ENCODE peak calls at places on chromosomes 16 and 17, in six cellular contexts. L is MM.1S; R is stimulated activated CD8-positive, alpha-beta memory T cell treated with anti-CD3 and anti-CD28 coated beads, Interleukin-4, amount 100 ng/mL, for 4 hours; B is GM12878; U is NCI-H748 treated with DMSO at 0.1 percent for 48 hours; F is EL. W is an unnamed sample.

GRCh38 chr17:41518789-41519449 is at the start of gene KRT15:
- DNase-seq in L (peak), R (no peak), B (no peak), U (no peak), F (peak), W (no peak)

GRCh38 chr16:24984101-24984500 is 31.1 kb downstream of the ARHGAP17 start:
- DNase-seq in L (no peak), R (no peak), B (no peak), U (no peak), F (no peak), W (no peak)

GRCh38 chr16:80347900-80348299 is 192.9 kb upstream of the DYNLRB2 start:
- DNase-seq in L (no peak), R (no peak), B (no peak), U (no peak), F (no peak), W (no peak)

GRCh38 chr16:62256406-62256805 is 220.2 kb upstream of the CDH8 start:
- DNase-seq in L (no peak), R (no peak), B (no peak), U (peak), F (no peak), W (peak)

GRCh38 chr16:80191928-80192327 is 348.9 kb upstream of the DYNLRB2 start:
- DNase-seq in L (no peak), R (no peak), B (no peak), U (no peak), F (no peak), W (no peak)

GRCh38 chr17:79349506-79350400 is 261.1 kb downstream of the RBFOX3 start:
- DNase-seq in L (no peak), R (no peak), B (no peak), U (no peak), F (no peak), W (no peak)

GRCh38 chr17:57999496-58000017 is 7.5 kb downstream of the SRSF1 start:
- DNase-seq in L (peak), R (no peak), B (peak), U (peak), F (peak), W (peak)

GRCh38 chr17:54916721-54917120 is 16.1 kb downstream of the TOM1L1 start:
- DNase-seq in L (no peak), R (no peak), B (no peak), U (no peak), F (no peak), W (no peak)

GRCh38 chr16:75248142-75248535 is 3.3 kb downstream of the BCAR1 start:
- DNase-seq in L (no peak), R (no peak), B (no peak), U (no peak), F (no peak), W (no peak)

GRCh38 chr16:13453938-13454553 is 465.9 kb upstream of the ERCC4 start:
- DNase-seq in L (peak), R (no peak), B (no peak), U (peak), F (no peak), W (no peak)

GRCh38 chr17:80621335-80622169 is 76.9 kb downstream of the RPTOR start:
- DNase-seq in L (no peak), R (no peak), B (no peak), U (no peak), F (no peak), W (no peak)

GRCh38 chr17:69213059-69213813 is 15.4 kb downstream of the ABCA10 start:
- DNase-seq in L (no peak), R (no peak), B (no peak), U (no peak), F (peak), W (no peak)

GRCh38 chr17:57035971-57036481 is 49.0 kb upstream of the AKAP1 start:
- DNase-seq in L (no peak), R (no peak), B (no peak), U (no peak), F (no peak), W (no peak)

GRCh38 chr16:56652600-56652999 is 914 bp downstream of the MT1B start:
- DNase-seq in L (no peak), R (no peak), B (no peak), U (no peak), F (no peak), W (no peak)

GRCh38 chr16:4371481-4372314 is at the start of gene VASN:
- DNase-seq in L (no peak), R (peak), B (no peak), U (no peak), F (peak), W (no peak)

GRCh38 chr17:21525464-21526130 is 149.4 kb downstream of the KCNJ12 start:
- DNase-seq in L (no peak), R (no peak), B (no peak), U (no peak), F (no peak), W (no peak)

GRCh38 chr17:488993-489757 is 136.6 kb upstream of the RPH3AL start:
- DNase-seq in L (no peak), R (no peak), B (no peak), U (no peak), F (peak), W (no peak)

GRCh38 chr17:29126268-29126923 is 53.8 kb downstream of the MYO18A start:
- DNase-seq in L (no peak), R (no peak), B (no peak), U (no peak), F (no peak), W (no peak)

GRCh38 chr16:71794943-71795342 is 13.7 kb downstream of the AP1G1 start:
- DNase-seq in L (no peak), R (no peak), B (no peak), U (no peak), F (no peak), W (no peak)

GRCh38 chr16:56645311-56645710 is 6.4 kb upstream of the MT1B start:
- DNase-seq in L (no peak), R (no peak), B (no peak), U (no peak), F (no peak), W (no peak)

GRCh38 chr16:89710709-89711564 is 9.4 kb upstream of the SPATA2L start:
- DNase-seq in L (no peak), R (no peak), B (no peak), U (no peak), F (no peak), W (no peak)

GRCh38 chr17:40341808-40342574 is 22.5 kb downstream of the GJD3 start:
- DNase-seq in L (no peak), R (no peak), B (no peak), U (peak), F (peak), W (peak)

GRCh38 chr16:57627184-57627871 is 1.1 kb upstream of the ADGRG1 start:
- DNase-seq in L (no peak), R (no peak), B (no peak), U (no peak), F (peak), W (no peak)

GRCh38 chr16:79042886-79043285 is 557.7 kb downstream of the MAF start:
- DNase-seq in L (peak), R (no peak), B (no peak), U (no peak), F (no peak), W (no peak)

GRCh38 chr17:42135664-42136653 is 13.4 kb downstream of the HSPB9 start:
- DNase-seq in L (no peak), R (no peak), B (no peak), U (peak), F (peak), W (no peak)

GRCh38 chr17:79831367-79832210 is 7.7 kb downstream of the CBX4 start:
- DNase-seq in L (no peak), R (no peak), B (no peak), U (no peak), F (no peak), W (no peak)

GRCh38 chr17:29383687-29384086 is 6.5 kb upstream of the TAOK1 start:
- DNase-seq in L (no peak), R (no peak), B (no peak), U (no peak), F (peak), W (no peak)

GRCh38 chr17:11668633-11669032 is 70.4 kb downstream of the DNAH9 start:
- DNase-seq in L (no peak), R (no peak), B (no peak), U (no peak), F (no peak), W (no peak)

GRCh38 chr16:10579965-10580918 is at the start of gene EMP2:
- DNase-seq in L (peak), R (no peak), B (no peak), U (peak), F (peak), W (peak)

GRCh38 chr16:49439050-49439449 is 65.4 kb downstream of the C16orf78 start:
- DNase-seq in L (no peak), R (no peak), B (no peak), U (no peak), F (no peak), W (no peak)

GRCh38 chr17:48541574-48542113 is 3.3 kb downstream of the HOXB2 start:
- DNase-seq in L (no peak), R (no peak), B (no peak), U (peak), F (no peak), W (no peak)

GRCh38 chr16:21060027-21060510 is 90.6 kb downstream of the DNAH3 start:
- DNase-seq in L (no peak), R (no peak), B (no peak), U (no peak), F (no peak), W (no peak)

GRCh38 chr17:61593404-61593803 is 2.4 kb upstream of the NACA2 start:
- DNase-seq in L (no peak), R (no peak), B (no peak), U (no peak), F (no peak), W (no peak)

GRCh38 chr17:28018439-28019070 is 23.9 kb upstream of the NLK start:
- DNase-seq in L (no peak), R (no peak), B (no peak), U (no peak), F (peak), W (no peak)

GRCh38 chr17:69592692-69593350 is 178.3 kb downstream of the MAP2K6 start:
- DNase-seq in L (no peak), R (no peak), B (no peak), U (no peak), F (peak), W (no peak)

GRCh38 chr16:561413-561794 is 1.2 kb downstream of the PRR35 start:
- DNase-seq in L (no peak), R (no peak), B (no peak), U (no peak), F (no peak), W (no peak)

GRCh38 chr17:21370430-21370829 is 5.7 kb upstream of the KCNJ12 start:
- DNase-seq in L (no peak), R (no peak), B (no peak), U (no peak), F (no peak), W (no peak)